ENCODE peak calls at places on chromosome 7, in nine cellular contexts. F, N, M, J, Z, B, T, C and X are unnamed samples.
A peak's percentile ranks its signal among the peaks of the same experiment; 100 is the strongest.

GRCh38 chr7:73931502-73931901 is 70.5 kb downstream of the TMEM270 start:
- DNase-seq in F (no peak), N (no peak), M (no peak), J (no peak), Z (no peak), B (no peak), T (no peak), C (no peak), X (no peak)

GRCh38 chr7:157278791-157279678 is 57.8 kb upstream of the DNAJB6 start:
- DNase-seq in F (peak; percentile 63), N (peak; percentile 29), M (peak; percentile 64), J (no peak), Z (peak; percentile 76), B (no peak), T (no peak), C (no peak), X (no peak)

GRCh38 chr7:107201795-107202450 is 33.1 kb downstream of the HBP1 start:
- DNase-seq in F (peak; percentile 55), N (peak; percentile 46), M (peak; percentile 20), J (peak; percentile 77), Z (peak; percentile 21), B (peak; percentile 57), T (peak; percentile 51), C (peak; percentile 18), X (peak; percentile 43)

GRCh38 chr7:69504733-69505132 is 93.5 kb upstream of the AUTS2 start:
- DNase-seq in F (no peak), N (no peak), M (no peak), J (no peak), Z (no peak), B (no peak), T (no peak), C (no peak), X (no peak)

GRCh38 chr7:16795624-16796023 is 9.2 kb downstream of the AGR2 start:
- DNase-seq in F (no peak), N (no peak), M (no peak), J (peak; percentile 88), Z (no peak), B (no peak), T (no peak), C (no peak), X (no peak)

GRCh38 chr7:149469806-149470205 is 8.9 kb upstream of the ZNF777 start:
- DNase-seq in F (no peak), N (no peak), M (no peak), J (no peak), Z (no peak), B (no peak), T (no peak), C (no peak), X (no peak)

GRCh38 chr7:156065400-156065799 is 253.1 kb upstream of the SHH start:
- DNase-seq in F (no peak), N (no peak), M (no peak), J (no peak), Z (no peak), B (no peak), T (no peak), C (no peak), X (no peak)

GRCh38 chr7:138257459-138258193 is 181.4 kb downstream of the AKR1D1 start:
- DNase-seq in F (no peak), N (no peak), M (no peak), J (no peak), Z (no peak), B (no peak), T (no peak), C (no peak), X (peak; percentile 20)

GRCh38 chr7:39855325-39855674 is 94.8 kb upstream of the CDK13 start:
- DNase-seq in F (no peak), N (no peak), M (no peak), J (no peak), Z (no peak), B (no peak), T (no peak), C (no peak), X (no peak)

GRCh38 chr7:126570845-126571244 is 681.9 kb downstream of the GRM8 start:
- DNase-seq in F (no peak), N (no peak), M (no peak), J (no peak), Z (no peak), B (no peak), T (no peak), C (no peak), X (no peak)

GRCh38 chr7:1136841-1137516 is 23.0 kb downstream of the ZFAND2A start:
- DNase-seq in F (no peak), N (no peak), M (no peak), J (peak; percentile 55), Z (no peak), B (no peak), T (no peak), C (no peak), X (no peak)

GRCh38 chr7:141462958-141463357 is 88.3 kb upstream of the AGK start:
- DNase-seq in F (no peak), N (no peak), M (no peak), J (no peak), Z (no peak), B (no peak), T (peak; percentile 86), C (no peak), X (no peak)

GRCh38 chr7:157668884-157669767 is 332.3 kb downstream of the DNAJB6 start:
- DNase-seq in F (no peak), N (no peak), M (no peak), J (no peak), Z (no peak), B (no peak), T (no peak), C (no peak), X (no peak)

GRCh38 chr7:32496052-32496813 is 944 bp downstream of the AVL9 start:
- DNase-seq in F (no peak), N (no peak), M (no peak), J (no peak), Z (no peak), B (no peak), T (no peak), C (no peak), X (no peak)

GRCh38 chr7:28102778-28103177 is 77.8 kb downstream of the JAZF1 start:
- DNase-seq in F (peak; percentile 25), N (peak; percentile 75), M (no peak), J (no peak), Z (peak; percentile 67), B (no peak), T (no peak), C (no peak), X (no peak)

GRCh38 chr7:422886-423225 is 96.8 kb downstream of the PDGFA start:
- DNase-seq in F (no peak), N (no peak), M (no peak), J (no peak), Z (no peak), B (no peak), T (no peak), C (no peak), X (no peak)

GRCh38 chr7:51369746-51370145 is 53.1 kb upstream of the COBL start:
- DNase-seq in F (peak; percentile 24), N (no peak), M (no peak), J (peak; percentile 57), Z (no peak), B (no peak), T (no peak), C (no peak), X (peak; percentile 16)

GRCh38 chr7:27151341-27151944 is 940 bp downstream of the HOXA3 start:
- DNase-seq in F (no peak), N (peak; percentile 13), M (no peak), J (no peak), Z (no peak), B (no peak), T (peak; percentile 33), C (no peak), X (no peak)

GRCh38 chr7:112649560-112649959 is 140.6 kb downstream of the TMEM168 start:
- DNase-seq in F (no peak), N (peak; percentile 6), M (no peak), J (no peak), Z (no peak), B (no peak), T (no peak), C (no peak), X (peak; percentile 58)

GRCh38 chr7:143205560-143206293 is 16.1 kb upstream of the TAS2R40 start:
- DNase-seq in F (peak; percentile 25), N (peak; percentile 32), M (peak; percentile 12), J (no peak), Z (no peak), B (no peak), T (no peak), C (peak; percentile 28), X (no peak)

GRCh38 chr7:4879401-4880081 is 4.0 kb downstream of the RADIL start:
- DNase-seq in F (no peak), N (no peak), M (no peak), J (no peak), Z (no peak), B (no peak), T (no peak), C (no peak), X (no peak)

GRCh38 chr7:141320287-141320686 is 230.9 kb upstream of the AGK start:
- DNase-seq in F (no peak), N (no peak), M (no peak), J (no peak), Z (no peak), B (no peak), T (no peak), C (no peak), X (no peak)

GRCh38 chr7:128833148-128833938 is 3.1 kb downstream of the FLNC start:
- DNase-seq in F (peak; percentile 33), N (peak; percentile 90), M (no peak), J (peak; percentile 97), Z (peak; percentile 81), B (no peak), T (no peak), C (no peak), X (peak; percentile 21)

GRCh38 chr7:104499975-104500374 is 171.6 kb downstream of the LHFPL3 start:
- DNase-seq in F (no peak), N (no peak), M (no peak), J (no peak), Z (no peak), B (no peak), T (no peak), C (no peak), X (no peak)

GRCh38 chr7:108016841-108017775 is 14.1 kb upstream of the LAMB1 start:
- DNase-seq in F (no peak), N (peak; percentile 64), M (no peak), J (peak; percentile 67), Z (peak; percentile 41), B (peak; percentile 49), T (no peak), C (no peak), X (peak; percentile 96)

GRCh38 chr7:20858913-20859312 is 72.2 kb upstream of the SP8 start:
- DNase-seq in F (no peak), N (no peak), M (no peak), J (no peak), Z (no peak), B (no peak), T (peak; percentile 84), C (no peak), X (no peak)

GRCh38 chr7:158394936-158395335 is 192.7 kb downstream of the PTPRN2 start:
- DNase-seq in F (no peak), N (no peak), M (no peak), J (peak; percentile 10), Z (no peak), B (peak; percentile 71), T (no peak), C (peak; percentile 49), X (no peak)

GRCh38 chr7:100016209-100016901 is 959 bp downstream of the ZKSCAN1 start:
- DNase-seq in F (no peak), N (peak; percentile 12), M (no peak), J (peak; percentile 25), Z (no peak), B (no peak), T (peak; percentile 43), C (no peak), X (peak; percentile 13)

GRCh38 chr7:2523461-2523905 is 3.9 kb downstream of the LFNG start:
- DNase-seq in F (peak; percentile 88), N (no peak), M (no peak), J (no peak), Z (no peak), B (no peak), T (no peak), C (no peak), X (peak; percentile 71)

GRCh38 chr7:50206521-50207250 is 97.8 kb upstream of the IKZF1 start:
- DNase-seq in F (no peak), N (no peak), M (no peak), J (no peak), Z (no peak), B (no peak), T (no peak), C (no peak), X (no peak)

GRCh38 chr7:106217089-106217542 is 67.7 kb downstream of the NAMPT start:
- DNase-seq in F (peak; percentile 43), N (peak; percentile 77), M (no peak), J (no peak), Z (peak; percentile 65), B (no peak), T (peak; percentile 95), C (no peak), X (peak; percentile 55)